ENCODE peak calls at places on chromosomes 6 and 20, in seven cellular contexts. D is K562, M is brain microvascular endothelial cell, A is cardiac muscle cell, O is GM23338, N is ovary, C is thoracic aorta. V is an unnamed sample.

GRCh38 chr6:25006565-25007001 is 70.8 kb upstream of the RIPOR2 start:
- DNase-seq in C (peak; percentile 40), M (peak; percentile 9), D (no peak), O (no peak), A (no peak), N (peak; percentile 30), V (no peak)

GRCh38 chr20:46683939-46684750 is 5.1 kb downstream of the TP53RK start:
- DNase-seq in C (no peak), N (peak; percentile 67), O (peak; percentile 92), A (peak; percentile 81), M (peak; percentile 76), D (peak; percentile 77), V (no peak)

GRCh38 chr6:50543666-50544065 is 169.7 kb upstream of the TFAP2D start:
- DNase-seq in M (no peak), C (no peak), O (no peak), N (no peak), D (no peak), A (no peak), V (no peak)

GRCh38 chr6:39927159-39927558 is 7.1 kb downstream of the MOCS1 start:
- DNase-seq in O (no peak), C (no peak), M (peak; percentile 56), N (no peak), D (no peak), A (no peak), V (no peak)

GRCh38 chr6:150813319-150813992 is 52.0 kb upstream of the MTHFD1L start:
- DNase-seq in C (no peak), N (no peak), O (no peak), A (no peak), M (peak; percentile 6), D (no peak), V (no peak)

GRCh38 chr6:119541132-119541905 is 191.8 kb upstream of the MAN1A1 start:
- DNase-seq in O (no peak), D (no peak), M (peak; percentile 53), N (no peak), A (no peak), C (no peak), V (peak; percentile 64)

GRCh38 chr6:34791164-34791841 is 580 bp upstream of the BLTP3A start:
- DNase-seq in A (peak; percentile 67), D (peak; percentile 37), O (peak; percentile 75), M (no peak), C (no peak), N (peak; percentile 51), V (peak; percentile 50)

GRCh38 chr20:33733654-33734576 is 2.1 kb downstream of the ZNF341 start:
- DNase-seq in A (no peak), C (no peak), N (no peak), D (no peak), M (peak; percentile 52), O (peak; percentile 49), V (peak; percentile 71)

GRCh38 chr20:57398231-57398821 is 7.1 kb downstream of the RBM38 start:
- DNase-seq in M (no peak), C (no peak), A (no peak), N (peak; percentile 77), O (no peak), D (no peak), V (no peak)

GRCh38 chr6:15905488-15906392 is 223.1 kb upstream of the MYLIP start:
- DNase-seq in D (peak; percentile 95), A (peak; percentile 18), N (no peak), M (no peak), C (no peak), O (no peak), V (no peak)

GRCh38 chr20:43404880-43405279 is 52.8 kb upstream of the SRSF6 start:
- DNase-seq in M (no peak), A (no peak), O (peak; percentile 36), N (no peak), C (no peak), D (peak; percentile 44), V (no peak)

GRCh38 chr6:8556370-8557018 is 121.1 kb upstream of the SLC35B3 start:
- DNase-seq in O (no peak), C (no peak), N (no peak), A (no peak), M (peak; percentile 25), D (no peak), V (no peak)

GRCh38 chr6:167214216-167214615 is 56.4 kb upstream of the GPR31 start:
- DNase-seq in C (no peak), O (no peak), M (no peak), A (no peak), N (no peak), D (no peak), V (no peak)

GRCh38 chr6:73323323-73323722 is 30.8 kb downstream of the DPPA5 start:
- DNase-seq in C (no peak), M (no peak), O (peak; percentile 22), A (no peak), N (no peak), D (no peak), V (no peak)

GRCh38 chr6:43668151-43669028 is 19.2 kb downstream of the MRPS18A start:
- DNase-seq in N (peak; percentile 44), A (peak; percentile 89), D (peak; percentile 87), C (no peak), M (peak; percentile 14), O (peak; percentile 89), V (peak; percentile 53)

GRCh38 chr20:25248501-25249172 is 752 bp downstream of the PYGB start:
- DNase-seq in M (no peak), O (peak; percentile 60), D (peak; percentile 53), C (no peak), A (peak; percentile 59), N (no peak), V (peak; percentile 49)

GRCh38 chr20:18689557-18689956 is 101.7 kb downstream of the DTD1 start:
- DNase-seq in D (no peak), C (no peak), A (no peak), M (no peak), N (no peak), O (no peak), V (no peak)

GRCh38 chr6:109790131-109790530 is 99.0 kb downstream of the FIG4 start:
- DNase-seq in A (no peak), D (no peak), N (no peak), M (no peak), C (no peak), O (peak; percentile 42), V (no peak)

GRCh38 chr20:53365676-53366075 is 228.0 kb downstream of the ZNF217 start:
- DNase-seq in N (no peak), O (no peak), D (no peak), C (no peak), M (no peak), A (no peak), V (no peak)

GRCh38 chr20:49890651-49891361 is 24.5 kb downstream of the SPATA2 start:
- DNase-seq in M (peak; percentile 18), D (no peak), N (peak; percentile 44), A (peak; percentile 23), C (no peak), O (peak; percentile 47), V (no peak)

GRCh38 chr6:160791459-160791858 is 89.4 kb downstream of the PLG start:
- DNase-seq in O (no peak), C (no peak), A (no peak), N (no peak), D (no peak), M (no peak), V (no peak)

GRCh38 chr6:108874470-108875160 is 26.4 kb downstream of the ARMC2 start:
- DNase-seq in D (no peak), M (peak; percentile 27), O (no peak), N (peak; percentile 51), A (no peak), C (no peak), V (no peak)

GRCh38 chr6:166496460-166496859 is 90.0 kb downstream of the RAMACL start:
- DNase-seq in D (no peak), O (no peak), A (no peak), N (no peak), C (no peak), M (no peak), V (no peak)

GRCh38 chr6:110013396-110013795 is 35.3 kb downstream of the GPR6 start:
- DNase-seq in C (no peak), O (no peak), M (no peak), A (no peak), N (no peak), D (no peak), V (no peak)

GRCh38 chr6:91781946-91782345 is 1195.1 kb upstream of the MAP3K7 start:
- DNase-seq in C (no peak), D (no peak), O (no peak), A (no peak), N (no peak), M (no peak), V (no peak)

GRCh38 chr20:13610205-13610604 is 28.5 kb downstream of the TASP1 start:
- DNase-seq in M (no peak), O (peak; percentile 75), D (peak; percentile 8), C (no peak), A (peak; percentile 55), N (no peak), V (no peak)

GRCh38 chr6:11011787-11012234 is 32.3 kb downstream of the ELOVL2 start:
- DNase-seq in M (no peak), O (peak; percentile 72), N (no peak), A (peak; percentile 28), D (no peak), C (no peak), V (no peak)

GRCh38 chr6:138101946-138102731 is 5.1 kb downstream of the PERP start:
- DNase-seq in A (peak; percentile 28), N (no peak), M (peak; percentile 33), D (no peak), O (no peak), C (no peak), V (no peak)
- H3K27ac ChIP-seq in A (peak overlapping the region; percentile 76), N (no peak overlapping the region), M (no peak overlapping the region), D (no peak overlapping the region), O (no peak overlapping the region), C (no peak overlapping the region), V (no peak overlapping the region)

GRCh38 chr6:41733349-41733706 is 2.1 kb downstream of the TFEB start:
- DNase-seq in O (no peak), C (no peak), M (no peak), N (no peak), A (no peak), D (no peak), V (no peak)
- H3K4me3 ChIP-seq in O (peak overlapping the region; percentile 80), C (peak overlapping the region; percentile 97), M (peak overlapping the region; percentile 73), N (peak overlapping the region; percentile 63), A (peak overlapping the region; percentile 68), D (no peak overlapping the region), V (peak overlapping the region; percentile 66)

DNA sequence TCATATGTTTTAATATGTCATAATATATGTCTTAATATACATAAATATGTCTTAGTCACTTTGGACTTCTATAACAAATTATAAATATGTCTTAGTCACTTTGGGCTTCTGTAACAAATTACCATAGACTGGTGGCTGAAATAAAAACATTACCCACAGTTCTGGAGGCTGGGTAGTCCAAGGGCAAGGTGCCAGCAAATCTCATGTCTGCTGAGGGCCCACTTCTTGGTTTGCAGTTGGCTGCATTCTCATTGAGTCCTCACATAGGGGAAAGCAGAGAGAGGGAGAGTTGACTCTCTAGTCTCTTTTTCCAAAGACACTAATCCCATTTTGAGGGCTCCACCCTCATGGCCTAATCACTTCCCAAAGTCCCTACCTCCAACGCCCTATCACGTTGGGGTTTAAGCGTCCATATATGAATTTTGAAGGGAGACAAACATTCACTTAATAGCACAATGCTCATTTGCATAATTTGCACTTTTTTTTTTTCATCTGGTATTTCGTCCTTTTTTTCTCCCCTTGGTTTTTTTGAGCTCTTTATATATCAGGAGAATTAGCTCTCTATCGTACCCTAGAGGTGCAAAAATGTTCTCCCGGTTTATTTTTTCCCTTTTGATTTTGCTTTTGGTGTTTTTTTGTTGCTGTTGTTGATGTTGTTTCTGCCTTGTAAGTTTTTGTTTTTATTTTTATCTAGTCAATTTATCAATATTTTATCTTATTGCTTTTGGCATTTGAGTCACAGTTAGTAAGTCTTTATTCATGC is 266.4 kb downstream of the PLCB1 start:
- DNase-seq in C (no peak), A (no peak), M (no peak), N (no peak), O (peak; percentile 35), D (no peak), V (no peak)
- H3K36me3 ChIP-seq in C (no peaks in the 10 kb centered on the region), A (no peaks in the 10 kb centered on the region), M (no peaks in the 10 kb centered on the region), N (no peaks in the 10 kb centered on the region), O (no peaks in the 10 kb centered on the region), D (no peaks in the 10 kb centered on the region), V (no peaks in the 10 kb centered on the region)

GRCh38 chr20:19928379-19929360 is 88.5 kb upstream of the NAA20 start:
- DNase-seq in N (no peak), C (no peak), A (no peak), M (no peak), D (no peak), O (no peak), V (no peak)
- H3K27ac ChIP-seq in N (no peak overlapping the region), C (no peak overlapping the region), A (peak overlapping the region; percentile 19), M (no peak overlapping the region), D (no peak overlapping the region), O (no peak overlapping the region), V (no peak overlapping the region)